ENCODE peak calls at places on chromosomes 2 and 18, in nine cellular contexts. K, J, P, M, G, S, B, C and U are unnamed samples.

GRCh38 chr2:101473911-101474751 is 781 bp downstream of the RFX8 start:
- DNase-seq in K (peak; percentile 71), J (peak; percentile 24), P (peak; percentile 27), M (peak; percentile 74), G (peak; percentile 15), S (peak; percentile 87), B (peak; percentile 67), C (peak; percentile 53), U (no peak)

GRCh38 chr2:105629634-105630033 is 115.1 kb upstream of the NCK2 start:
- DNase-seq in K (no peak), J (no peak), P (no peak), M (no peak), G (no peak), S (no peak), B (no peak), C (no peak), U (no peak)

GRCh38 chr18:75321431-75321830 is 106.1 kb downstream of the SMIM21 start:
- DNase-seq in K (no peak), J (no peak), P (no peak), M (no peak), G (no peak), S (no peak), B (no peak), C (no peak), U (no peak)

GRCh38 chr18:79522451-79523220 is 126.9 kb downstream of the NFATC1 start:
- DNase-seq in K (no peak), J (no peak), P (no peak), M (peak; percentile 66), G (peak; percentile 66), S (no peak), B (no peak), C (no peak), U (peak; percentile 42)

GRCh38 chr18:9404565-9405060 is 70.0 kb downstream of the TWSG1 start:
- DNase-seq in K (no peak), J (no peak), P (no peak), M (peak; percentile 46), G (peak; percentile 16), S (no peak), B (no peak), C (no peak), U (no peak)

GRCh38 chr2:152466041-152466440 is 131.1 kb downstream of the FMNL2 start:
- DNase-seq in K (no peak), J (no peak), P (no peak), M (no peak), G (no peak), S (no peak), B (no peak), C (peak; percentile 66), U (no peak)

GRCh38 chr18:713135-713490 is 683 bp upstream of the ENOSF1 start:
- DNase-seq in K (no peak), J (no peak), P (no peak), M (no peak), G (no peak), S (no peak), B (no peak), C (no peak), U (no peak)

GRCh38 chr18:23283933-23284430 is 148.7 kb downstream of the CABLES1 start:
- DNase-seq in K (no peak), J (no peak), P (no peak), M (no peak), G (no peak), S (no peak), B (no peak), C (no peak), U (no peak)

GRCh38 chr2:26883971-26884370 is 36.0 kb downstream of the DPYSL5 start:
- DNase-seq in K (no peak), J (no peak), P (no peak), M (no peak), G (no peak), S (no peak), B (no peak), C (no peak), U (no peak)

GRCh38 chr2:112666764-112667122 is 21.0 kb downstream of the SLC20A1 start:
- DNase-seq in K (no peak), J (no peak), P (no peak), M (no peak), G (no peak), S (no peak), B (no peak), C (no peak), U (no peak)

GRCh38 chr2:16275718-16276117 is 335.4 kb downstream of the MYCN start:
- DNase-seq in K (no peak), J (no peak), P (no peak), M (no peak), G (no peak), S (no peak), B (no peak), C (no peak), U (no peak)

GRCh38 chr2:66390811-66391210 is 44.1 kb upstream of the MEIS1 start:
- DNase-seq in K (no peak), J (no peak), P (no peak), M (no peak), G (no peak), S (no peak), B (no peak), C (no peak), U (no peak)

GRCh38 chr18:69109686-69110085 is 291.0 kb upstream of the DOK6 start:
- DNase-seq in K (no peak), J (no peak), P (no peak), M (no peak), G (no peak), S (no peak), B (no peak), C (no peak), U (no peak)

GRCh38 chr18:58975296-58975695 is 110.6 kb downstream of the ZNF532 start:
- DNase-seq in K (no peak), J (no peak), P (no peak), M (no peak), G (no peak), S (no peak), B (no peak), C (no peak), U (no peak)

GRCh38 chr2:23427976-23428375 is 43.0 kb downstream of the KLHL29 start:
- DNase-seq in K (no peak), J (no peak), P (no peak), M (no peak), G (no peak), S (no peak), B (no peak), C (no peak), U (no peak)

GRCh38 chr18:79571221-79572092 is 108.1 kb upstream of the CTDP1 start:
- DNase-seq in K (no peak), J (no peak), P (no peak), M (peak; percentile 14), G (no peak), S (no peak), B (peak; percentile 7), C (no peak), U (no peak)

GRCh38 chr2:238602223-238602945 is 175.7 kb downstream of the ASB1 start:
- DNase-seq in K (no peak), J (no peak), P (no peak), M (no peak), G (no peak), S (no peak), B (no peak), C (no peak), U (no peak)

GRCh38 chr18:49573835-49574234 is 12.0 kb downstream of the LIPG start:
- DNase-seq in K (no peak), J (no peak), P (no peak), M (no peak), G (no peak), S (no peak), B (no peak), C (no peak), U (no peak)

GRCh38 chr2:84735383-84735782 is 145.5 kb downstream of the TRABD2A start:
- DNase-seq in K (no peak), J (no peak), P (no peak), M (no peak), G (no peak), S (no peak), B (no peak), C (no peak), U (no peak)

GRCh38 chr2:71603311-71603794 is 150.0 kb downstream of the DYSF start:
- DNase-seq in K (no peak), J (no peak), P (no peak), M (peak; percentile 28), G (no peak), S (no peak), B (peak; percentile 11), C (no peak), U (no peak)

GRCh38 chr18:60755134-60755533 is 382.6 kb upstream of the MC4R start:
- DNase-seq in K (no peak), J (no peak), P (no peak), M (no peak), G (no peak), S (no peak), B (no peak), C (no peak), U (no peak)

GRCh38 chr18:28823506-28824182 is 646.7 kb upstream of the CDH2 start:
- DNase-seq in K (no peak), J (no peak), P (no peak), M (no peak), G (no peak), S (no peak), B (no peak), C (no peak), U (no peak)